ENCODE peak calls at places on chromosome 18, in seven cellular contexts. L, Y, O, E, K, H and J are unnamed samples.

GRCh38 chr18:80228051-80228848 is 19.1 kb downstream of the PARD6G start:
- DNase-seq in L (no peak), Y (no peak), O (no peak), E (no peak), K (no peak), H (no peak), J (peak)

GRCh38 chr18:79118797-79119196 is 49.6 kb downstream of the ATP9B start:
- DNase-seq in L (no peak), Y (peak), O (no peak), E (no peak), K (no peak), H (no peak), J (no peak)

GRCh38 chr18:12005542-12006487 is 24.5 kb downstream of the IMPA2 start:
- DNase-seq in L (no peak), Y (no peak), O (no peak), E (no peak), K (no peak), H (no peak), J (no peak)

GRCh38 chr18:53850918-53851317 is 373.6 kb downstream of the MBD2 start:
- DNase-seq in L (no peak), Y (no peak), O (no peak), E (no peak), K (no peak), H (no peak), J (no peak)

GRCh38 chr18:52903858-52904257 is 563.9 kb downstream of the DCC start:
- DNase-seq in L (no peak), Y (peak), O (peak), E (peak), K (peak), H (peak), J (no peak)

GRCh38 chr18:46343940-46344372 is 239.8 kb downstream of the HAUS1 start:
- DNase-seq in L (no peak), Y (peak), O (no peak), E (no peak), K (peak), H (no peak), J (no peak)

GRCh38 chr18:61992923-61993322 is 100.1 kb upstream of the RNF152 start:
- DNase-seq in L (no peak), Y (peak), O (no peak), E (no peak), K (no peak), H (no peak), J (no peak)

GRCh38 chr18:38612904-38613303 is 1047.3 kb upstream of the CELF4 start:
- DNase-seq in L (no peak), Y (no peak), O (no peak), E (no peak), K (no peak), H (no peak), J (no peak)

GRCh38 chr18:44136326-44136725 is 544.4 kb upstream of the SETBP1 start:
- DNase-seq in L (no peak), Y (no peak), O (no peak), E (no peak), K (no peak), H (no peak), J (no peak)

GRCh38 chr18:37742436-37742835 is 176.8 kb upstream of the CELF4 start:
- DNase-seq in L (no peak), Y (no peak), O (no peak), E (no peak), K (no peak), H (no peak), J (no peak)

GRCh38 chr18:22559414-22560282 is 141.9 kb upstream of the CTAGE1 start:
- DNase-seq in L (peak), Y (peak), O (peak), E (peak), K (no peak), H (no peak), J (peak)

GRCh38 chr18:78107363-78107762 is 857.7 kb downstream of the GALR1 start:
- DNase-seq in L (no peak), Y (no peak), O (no peak), E (no peak), K (no peak), H (no peak), J (peak)

GRCh38 chr18:31297248-31297647 is 20.7 kb upstream of the DSG1 start:
- DNase-seq in L (no peak), Y (no peak), O (no peak), E (no peak), K (no peak), H (no peak), J (no peak)

GRCh38 chr18:48106976-48107781 is 176.7 kb upstream of the SMAD2 start:
- DNase-seq in L (no peak), Y (no peak), O (no peak), E (no peak), K (no peak), H (no peak), J (no peak)

GRCh38 chr18:68181956-68182355 is 533.0 kb downstream of the TMX3 start:
- DNase-seq in L (peak), Y (no peak), O (no peak), E (no peak), K (no peak), H (no peak), J (no peak)

GRCh38 chr18:27685807-27686412 is 491.0 kb downstream of the CDH2 start:
- DNase-seq in L (peak), Y (peak), O (peak), E (peak), K (peak), H (no peak), J (no peak)

GRCh38 chr18:46917808-46918600 is 602 bp downstream of the KATNAL2 start:
- DNase-seq in L (peak), Y (peak), O (peak), E (peak), K (peak), H (peak), J (no peak)

GRCh38 chr18:67669993-67670671 is 153.6 kb upstream of the DSEL start:
- DNase-seq in L (peak), Y (no peak), O (no peak), E (no peak), K (no peak), H (no peak), J (no peak)

GRCh38 chr18:75582940-75583339 is 155.4 kb upstream of the SMIM21 start:
- DNase-seq in L (no peak), Y (no peak), O (no peak), E (no peak), K (no peak), H (no peak), J (no peak)

GRCh38 chr18:44625367-44625766 is 55.3 kb upstream of the SETBP1 start:
- DNase-seq in L (no peak), Y (no peak), O (no peak), E (no peak), K (no peak), H (no peak), J (no peak)

GRCh38 chr18:44804033-44804432 is 123.3 kb downstream of the SETBP1 start:
- DNase-seq in L (no peak), Y (no peak), O (no peak), E (no peak), K (no peak), H (no peak), J (no peak)

GRCh38 chr18:72460210-72460680 is 83.9 kb downstream of the CBLN2 start:
- DNase-seq in L (no peak), Y (no peak), O (no peak), E (no peak), K (no peak), H (peak), J (no peak)

GRCh38 chr18:3062798-3063563 is 50.0 kb upstream of the LPIN2 start:
- DNase-seq in L (no peak), Y (peak), O (peak), E (peak), K (peak), H (peak), J (peak)

GRCh38 chr18:77178559-77178958 is 46.0 kb upstream of the MBP start:
- DNase-seq in L (no peak), Y (no peak), O (no peak), E (no peak), K (no peak), H (no peak), J (no peak)

GRCh38 chr18:21064347-21064746 is 47.3 kb downstream of the ROCK1 start:
- DNase-seq in L (no peak), Y (no peak), O (no peak), E (no peak), K (no peak), H (no peak), J (no peak)

GRCh38 chr18:78635093-78635800 is 344.4 kb upstream of the SALL3 start:
- DNase-seq in L (no peak), Y (no peak), O (no peak), E (no peak), K (no peak), H (no peak), J (no peak)

GRCh38 chr18:63216911-63217311 is 102.7 kb downstream of the BCL2 start:
- DNase-seq in L (no peak), Y (no peak), O (no peak), E (no peak), K (no peak), H (no peak), J (no peak)

DNA sequence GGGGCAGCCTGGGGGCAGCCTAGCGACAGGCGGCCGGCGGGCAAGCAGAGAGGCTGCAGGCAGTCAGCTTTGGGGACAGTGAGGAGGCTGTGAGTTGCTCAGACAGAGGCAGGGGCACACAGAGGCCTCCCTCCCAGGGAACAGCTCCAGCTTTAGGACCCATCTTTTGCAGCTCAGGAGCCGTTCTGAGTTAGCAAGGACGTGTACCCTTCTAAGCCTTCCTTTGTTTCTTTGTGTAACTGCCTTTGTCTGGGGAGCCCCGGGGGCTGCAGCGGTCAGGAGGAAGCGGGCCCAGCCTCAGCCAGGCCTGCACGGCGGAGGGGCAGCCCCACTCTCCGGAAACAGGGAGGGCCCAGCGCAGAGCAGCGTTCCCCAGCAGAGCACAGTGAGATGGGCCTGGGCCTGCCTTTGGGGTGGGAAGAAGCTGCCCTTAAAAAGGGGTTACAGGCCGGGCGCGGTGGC is 41.0 kb upstream of the RALBP1 start:
- DNase-seq in L (no peak), Y (no peak), O (no peak), E (no peak), K (no peak), H (no peak), J (no peak)
- H3K4me3 ChIP-seq in L (no peak), Y (no peak), O (no peak), E (no peak), K (no peak), H (no peak), J (no peak)

GRCh38 chr18:34352385-34353163 is 127.9 kb upstream of the NOL4 start:
- DNase-seq in L (no peak), Y (peak), O (no peak), E (no peak), K (no peak), H (no peak), J (no peak)
- TF ChIP-seq CTCF in L (peak), Y (no peak), O (peak), E (peak), K (no peak), H (no peak), J (no peak)

GRCh38 chr18:24111936-24112335 is 26.9 kb upstream of the CABYR start:
- DNase-seq in L (no peak), Y (no peak), O (no peak), E (no peak), K (no peak), H (no peak), J (no peak)
- H3K4me3 ChIP-seq in L (no peak), Y (no peak), O (no peak), E (no peak), K (no peak), H (no peak), J (no peak)

DNA sequence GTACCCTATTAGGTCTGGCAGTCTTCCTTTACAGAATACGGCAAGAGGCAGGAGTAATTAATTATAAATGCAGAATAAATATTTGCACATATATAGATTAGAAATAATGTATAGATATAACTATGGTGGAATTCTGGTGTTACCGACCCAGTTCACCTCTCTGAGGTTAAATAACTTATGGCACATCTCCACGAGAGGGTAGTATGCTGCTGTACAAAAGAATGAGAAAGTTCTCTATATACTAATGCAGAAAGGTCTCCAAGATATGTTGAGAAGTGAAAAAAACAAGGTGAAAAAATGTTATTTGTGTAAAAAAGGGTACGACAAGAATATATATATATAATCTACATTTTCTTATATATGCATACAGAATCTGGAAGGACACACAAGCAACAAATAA is 40.8 kb downstream of the MC2R start:
- DNase-seq in L (no peak), Y (no peak), O (no peak), E (no peak), K (no peak), H (no peak), J (no peak)
- TF ChIP-seq CTCF in L (no peak), Y (no peak), O (no peak), E (no peak), K (peak), H (no peak), J (no peak)

GRCh38 chr18:26574958-26575864 is 26.9 kb upstream of the KCTD1 start:
- DNase-seq in L (peak), Y (peak), O (peak), E (peak), K (no peak), H (peak), J (no peak)
- H3K4me3 ChIP-seq in L (peak), Y (peak), O (peak), E (no peak), K (no peak), H (peak), J (peak)

GRCh38 chr18:1846640-1847039 is 724.7 kb downstream of the METTL4 start:
- DNase-seq in L (peak), Y (peak), O (no peak), E (no peak), K (no peak), H (no peak), J (no peak)
- TF ChIP-seq CTCF in L (no peak), Y (no peak), O (no peak), E (no peak), K (no peak), H (no peak), J (no peak)

GRCh38 chr18:35410561-35410960 is 33.4 kb upstream of the ZNF396 start:
- DNase-seq in L (no peak), Y (no peak), O (no peak), E (no peak), K (peak), H (no peak), J (no peak)

GRCh38 chr18:35418610-35419009 is 41.5 kb upstream of the ZNF396 start:
- DNase-seq in L (no peak), Y (no peak), O (no peak), E (no peak), K (no peak), H (no peak), J (no peak)

GRCh38 chr18:35413163-35413511 is 36.0 kb upstream of the ZNF396 start:
- DNase-seq in L (no peak), Y (no peak), O (no peak), E (no peak), K (peak), H (no peak), J (no peak)

GRCh38 chr18:35417223-35417622 is 40.1 kb upstream of the ZNF396 start:
- DNase-seq in L (no peak), Y (no peak), O (no peak), E (no peak), K (no peak), H (no peak), J (no peak)

DNA sequence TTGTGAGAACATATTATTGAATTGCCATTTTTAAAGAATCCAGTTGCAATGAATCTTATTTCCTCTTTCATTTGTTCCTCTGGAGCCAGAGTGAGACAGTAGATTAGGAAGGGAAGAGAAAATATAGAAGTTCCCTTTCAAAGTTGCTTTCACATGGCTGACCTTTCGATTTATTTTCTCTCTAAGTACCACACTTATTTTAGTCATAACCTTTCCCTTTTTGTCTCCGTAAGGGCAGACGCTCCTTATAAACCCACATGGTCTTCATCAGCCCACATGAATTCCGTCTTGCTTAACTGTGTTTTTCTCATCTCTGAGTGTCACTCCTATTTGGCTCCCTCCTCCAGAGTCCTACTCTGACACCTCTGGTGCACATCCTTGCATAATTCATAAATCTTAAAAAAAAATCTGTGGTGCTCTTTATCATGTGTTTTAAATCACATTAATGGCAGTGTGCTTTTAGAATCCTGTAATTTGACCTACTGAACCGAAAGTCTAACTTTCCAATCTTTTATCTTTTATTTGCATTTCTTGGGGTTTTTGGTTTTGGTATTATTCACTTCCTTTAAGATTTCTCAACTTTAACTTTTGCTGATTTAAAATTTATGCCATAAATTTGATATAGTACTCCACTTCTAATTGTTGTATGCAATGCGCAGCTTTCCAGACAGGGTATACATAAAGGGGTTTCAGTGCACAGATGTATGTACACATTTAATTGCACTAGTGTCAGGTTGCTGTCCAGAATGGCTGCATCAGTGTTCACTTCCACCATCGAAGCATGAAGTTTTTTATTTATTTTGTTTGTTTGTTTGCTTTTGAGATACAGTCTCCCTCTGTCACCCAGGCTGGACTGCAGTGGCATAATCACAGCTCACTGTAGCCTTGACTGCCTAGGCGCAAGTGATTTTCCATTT is 38.6 kb upstream of the ZNF396 start:
- DNase-seq in L (peak), Y (peak), O (no peak), E (no peak), K (no peak), H (no peak), J (no peak)
- H3K4me3 ChIP-seq in L (no peak), Y (no peak), O (no peak), E (no peak), K (peak), H (no peak), J (no peak)